ENCODE peak calls at places on chromosomes 3 and 15, in ten cellular contexts. E, J, U, C, O, D, S, R, Z and F are unnamed samples.

GRCh38 chr3:48518755-48519154 is 14.8 kb upstream of the SHISA5 start:
- DNase-seq in Z (no peak), D (no peak), C (no peak), J (no peak), S (no peak), R (no peak), E (no peak), O (no peak), U (no peak), F (no peak)

GRCh38 chr3:46699846-46700523 is 1.2 kb upstream of the TMIE start:
- DNase-seq in C (no peak), Z (no peak), U (no peak), E (no peak), D (peak), O (peak), J (peak), S (peak), R (no peak), F (no peak)

GRCh38 chr15:65903296-65904073 is 34.2 kb downstream of the RAB11A start:
- DNase-seq in C (no peak), O (no peak), D (no peak), U (peak), Z (no peak), S (no peak), R (no peak), E (no peak), J (no peak), F (no peak)

GRCh38 chr15:45110256-45110820 is 3.6 kb downstream of the DUOX2 start:
- DNase-seq in R (no peak), O (no peak), E (no peak), S (no peak), J (no peak), U (no peak), C (no peak), D (no peak), Z (no peak), F (no peak)

GRCh38 chr15:92915766-92916435 is 15.8 kb downstream of the CHD2 start:
- DNase-seq in S (no peak), J (no peak), U (peak), O (no peak), E (no peak), R (no peak), Z (no peak), C (no peak), D (no peak), F (no peak)

GRCh38 chr3:171682743-171683142 is 127.5 kb downstream of the PLD1 start:
- DNase-seq in S (no peak), U (no peak), Z (no peak), E (no peak), R (no peak), D (no peak), C (no peak), J (no peak), O (no peak), F (no peak)

GRCh38 chr3:191259486-191259885 is 60.4 kb downstream of the OSTN start:
- DNase-seq in C (no peak), J (no peak), S (no peak), Z (no peak), R (no peak), O (no peak), U (no peak), E (no peak), D (no peak), F (no peak)

GRCh38 chr3:167837430-167837829 is 101.9 kb downstream of the SERPINI1 start:
- DNase-seq in Z (no peak), S (no peak), J (no peak), U (no peak), E (no peak), C (no peak), R (no peak), O (no peak), D (no peak), F (no peak)

GRCh38 chr3:9746330-9746729 is 3.4 kb upstream of the OGG1 start:
- DNase-seq in D (no peak), J (no peak), S (no peak), Z (no peak), E (no peak), R (no peak), U (peak), C (no peak), O (no peak), F (no peak)

GRCh38 chr3:122913539-122914100 is 113.9 kb downstream of the SEMA5B start:
- DNase-seq in C (no peak), J (no peak), S (no peak), U (no peak), R (no peak), D (no peak), E (no peak), Z (no peak), O (no peak), F (no peak)

GRCh38 chr15:89937365-89938355 is 24.9 kb upstream of the ARPIN start:
- DNase-seq in C (no peak), R (no peak), J (no peak), Z (no peak), E (no peak), O (no peak), S (no peak), U (peak), D (no peak), F (no peak)

GRCh38 chr3:56251343-56251945 is 216.8 kb downstream of the ERC2 start:
- DNase-seq in U (peak), Z (no peak), O (peak), E (peak), R (peak), D (no peak), C (peak), S (no peak), J (peak), F (no peak)

GRCh38 chr15:50506121-50506520 is 40.3 kb downstream of the USP50 start:
- DNase-seq in Z (no peak), R (peak), J (no peak), O (no peak), C (no peak), D (no peak), E (no peak), U (no peak), S (no peak), F (no peak)

DNA sequence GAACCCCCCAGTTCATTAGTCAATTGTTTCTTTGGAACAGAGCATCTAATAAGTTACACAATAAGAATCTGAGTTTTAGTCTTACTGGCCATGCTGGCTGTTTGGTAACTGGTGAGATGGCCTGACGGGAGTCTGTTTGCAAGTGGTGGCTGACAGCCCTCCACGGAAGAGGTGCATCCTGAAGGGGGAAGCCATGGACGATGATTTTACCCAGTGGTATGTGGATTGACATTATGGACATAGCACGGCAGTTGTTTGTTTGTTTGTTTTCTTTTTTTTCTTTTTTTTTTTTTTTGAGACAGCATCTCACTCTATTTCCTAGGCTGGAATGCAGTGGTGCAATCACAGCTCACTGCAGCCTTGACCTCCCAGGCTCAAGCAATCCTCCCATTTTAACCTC is 156.0 kb downstream of the RPLP1 start:
- DNase-seq in D (no peak), U (no peak), E (no peak), Z (no peak), S (no peak), R (no peak), O (no peak), C (no peak), J (no peak), F (no peak)
- H3K27ac ChIP-seq in D (no peak), U (no peak), E (no peak), Z (no peak), S (no peak), R (no peak), O (no peak), C (no peak), J (no peak), F (no peak)

DNA sequence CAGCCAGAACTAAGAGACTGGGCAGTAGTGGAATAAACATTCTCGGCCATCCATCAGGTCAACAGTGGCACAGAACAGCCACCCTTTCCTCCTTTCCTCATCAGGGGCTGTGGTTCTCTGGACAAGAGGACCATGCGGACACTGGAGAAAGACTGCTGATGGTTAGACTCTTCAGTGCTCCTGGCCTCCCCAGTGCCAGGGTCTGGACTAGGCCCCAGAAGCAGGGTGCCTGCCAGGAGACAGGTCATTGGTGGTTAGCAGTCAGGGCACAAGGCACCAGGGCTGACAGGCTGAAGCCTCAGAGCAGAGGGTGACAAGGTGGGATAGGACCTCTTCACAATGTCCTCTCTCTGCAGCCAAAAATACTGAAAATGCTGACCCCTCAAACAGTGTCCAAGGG is 30.1 kb downstream of the POC1A start:
- DNase-seq in C (no peak), E (no peak), D (no peak), J (no peak), R (no peak), S (no peak), O (no peak), Z (no peak), U (no peak), F (no peak)
- TF ChIP-seq CTCF in C (no peak), E (no peak), D (no peak), J (no peak), R (no peak), S (no peak), O (no peak), Z (no peak), U (no peak), F (no peak)

DNA sequence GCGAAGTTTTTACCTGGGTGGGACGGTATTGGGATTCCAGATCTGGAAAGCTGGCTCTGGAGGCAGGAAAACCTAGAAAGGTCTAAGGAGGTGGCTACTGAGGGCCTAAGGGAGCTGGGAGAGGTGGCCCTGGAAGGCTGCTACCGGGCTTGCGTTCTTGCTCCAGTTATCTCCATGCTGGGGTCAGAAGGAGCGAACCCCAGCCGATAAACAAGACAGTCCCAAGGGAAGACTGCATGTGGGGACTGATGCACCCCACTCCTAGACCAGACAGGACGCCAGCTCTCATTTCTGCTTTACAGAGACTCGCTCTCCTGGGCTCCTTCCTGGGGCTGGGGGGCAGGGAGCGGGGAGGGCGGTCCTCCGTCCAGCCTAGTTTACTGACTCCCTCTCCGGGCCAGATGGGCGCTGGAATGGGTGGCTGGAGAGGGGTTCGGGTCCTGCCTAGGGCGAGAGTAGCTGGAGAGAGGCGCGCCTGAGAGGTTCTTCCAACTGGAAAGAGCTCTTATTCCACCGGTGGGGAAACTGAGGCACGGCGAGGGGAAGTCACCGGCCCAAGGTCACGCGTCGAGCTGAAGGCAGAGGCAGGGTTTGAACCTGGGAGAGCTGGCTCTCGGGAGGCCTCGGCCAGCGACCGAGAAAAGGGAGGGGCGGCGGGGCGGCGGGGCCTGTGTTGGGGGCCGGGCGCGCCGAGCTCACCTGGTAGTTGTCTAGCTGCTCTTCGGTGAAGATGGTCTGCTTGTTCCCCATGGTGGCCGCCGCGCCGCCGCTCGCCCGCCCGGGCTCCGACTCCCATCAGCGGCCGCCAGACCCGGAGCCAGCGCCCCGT is 565 bp downstream of the CIB2 start:
- DNase-seq in R (peak), O (no peak), E (no peak), S (no peak), C (no peak), D (no peak), U (no peak), Z (no peak), J (no peak), F (no peak)
- H3K27ac ChIP-seq in R (peak), O (no peak), E (no peak), S (peak), C (no peak), D (no peak), U (no peak), Z (no peak), J (peak), F (peak)

GRCh38 chr3:195270079-195270349 is 945 bp downstream of the XXYLT1 start:
- DNase-seq in E (no peak), O (no peak), C (no peak), J (no peak), D (no peak), R (no peak), Z (no peak), U (no peak), S (no peak), F (no peak)
- TF ChIP-seq CTCF in E (no peak), O (no peak), C (no peak), J (no peak), D (no peak), R (no peak), Z (no peak), U (no peak), S (no peak), F (no peak)

GRCh38 chr15:52673734-52674133 is 5.5 kb downstream of the ATOSA start:
- DNase-seq in J (no peak), Z (no peak), C (no peak), O (no peak), S (no peak), U (no peak), E (no peak), D (no peak), R (no peak), F (no peak)
- H3K27ac ChIP-seq in J (no peak), Z (no peak), C (no peak), O (no peak), S (no peak), U (no peak), E (no peak), D (no peak), R (no peak), F (no peak)

DNA sequence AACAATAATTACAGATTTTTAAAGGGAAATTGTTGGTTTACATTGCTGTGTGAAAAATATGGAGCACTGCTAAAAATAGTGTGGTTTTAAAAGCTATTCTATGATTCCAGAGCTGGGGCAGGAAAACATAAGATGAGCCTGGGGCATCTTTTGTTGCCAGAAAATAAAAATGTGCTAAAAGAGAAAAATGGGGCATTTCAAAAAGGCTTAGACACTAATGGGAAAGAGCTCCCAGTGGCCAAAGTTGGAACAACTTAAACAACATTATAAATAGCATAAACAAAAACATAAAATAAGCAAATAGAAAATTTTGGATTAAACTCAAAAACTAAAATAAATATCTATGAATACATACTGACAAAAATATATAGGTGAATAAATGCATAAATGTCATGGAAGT is 478.9 kb downstream of the NLGN1 start:
- DNase-seq in U (no peak), J (no peak), Z (no peak), S (no peak), D (no peak), E (no peak), R (no peak), C (no peak), O (no peak), F (no peak)
- TF ChIP-seq CTCF in U (peak), J (no peak), Z (no peak), S (peak), D (no peak), E (no peak), R (no peak), C (peak), O (peak), F (no peak)

GRCh38 chr15:39803016-39803415 is 20.4 kb upstream of the FSIP1 start:
- DNase-seq in J (no peak), S (no peak), O (no peak), E (no peak), U (no peak), R (no peak), C (no peak), D (no peak), Z (no peak), F (no peak)
- H3K27ac ChIP-seq in J (no peak), S (no peak), O (no peak), E (no peak), U (no peak), R (no peak), C (no peak), D (no peak), Z (no peak), F (no peak)